ENCODE peak calls at places on chromosomes 11 and 22, in four cellular contexts. K is A549, M is HepG2, C is K562. D is an unnamed sample.

GRCh38 chr11:75557649-75558494 is 4.2 kb upstream of the SERPINH1 start:
- DNase-seq in M (no peak), K (no peak), C (no peak), D (no peak)

GRCh38 chr11:34169664-34170063 is 64.2 kb downstream of the NAT10 start:
- DNase-seq in K (no peak), M (no peak), C (no peak), D (no peak)

GRCh38 chr11:114200351-114200750 is 95.8 kb upstream of the NNMT start:
- DNase-seq in K (no peak), M (no peak), C (no peak), D (no peak)

GRCh38 chr11:12525466-12526055 is 148.2 kb downstream of the PARVA start:
- DNase-seq in C (no peak), M (no peak), K (no peak), D (no peak)

GRCh38 chr22:24391836-24392217 is 35.6 kb upstream of the ADORA2A start:
- DNase-seq in K (no peak), C (no peak), M (no peak), D (no peak)

GRCh38 chr11:67436459-67437081 is 912 bp downstream of the PTPRCAP start:
- DNase-seq in C (peak; percentile 56), K (no peak), M (no peak), D (peak; percentile 75)

GRCh38 chr22:46421272-46421671 is 85.8 kb downstream of the TRMU start:
- DNase-seq in K (no peak), M (no peak), C (no peak), D (no peak)

GRCh38 chr11:112278803-112279202 is 18.1 kb upstream of the PLET1 start:
- DNase-seq in C (no peak), M (no peak), K (no peak), D (no peak)

GRCh38 chr11:78349114-78349513 is 68.5 kb downstream of the GAB2 start:
- DNase-seq in C (no peak), K (no peak), M (no peak), D (no peak)
- TF ChIP-seq NR3C1 in C (no peak), K (no peak), M (no peak), D (no peak)

GRCh38 chr11:17413414-17414316 is 25.2 kb upstream of the KCNJ11 start:
- DNase-seq in M (peak; percentile 44), K (no peak), C (no peak), D (no peak)
- TF ChIP-seq NR3C1 in M (no peak), K (no peak), C (no peak), D (no peak)

DNA sequence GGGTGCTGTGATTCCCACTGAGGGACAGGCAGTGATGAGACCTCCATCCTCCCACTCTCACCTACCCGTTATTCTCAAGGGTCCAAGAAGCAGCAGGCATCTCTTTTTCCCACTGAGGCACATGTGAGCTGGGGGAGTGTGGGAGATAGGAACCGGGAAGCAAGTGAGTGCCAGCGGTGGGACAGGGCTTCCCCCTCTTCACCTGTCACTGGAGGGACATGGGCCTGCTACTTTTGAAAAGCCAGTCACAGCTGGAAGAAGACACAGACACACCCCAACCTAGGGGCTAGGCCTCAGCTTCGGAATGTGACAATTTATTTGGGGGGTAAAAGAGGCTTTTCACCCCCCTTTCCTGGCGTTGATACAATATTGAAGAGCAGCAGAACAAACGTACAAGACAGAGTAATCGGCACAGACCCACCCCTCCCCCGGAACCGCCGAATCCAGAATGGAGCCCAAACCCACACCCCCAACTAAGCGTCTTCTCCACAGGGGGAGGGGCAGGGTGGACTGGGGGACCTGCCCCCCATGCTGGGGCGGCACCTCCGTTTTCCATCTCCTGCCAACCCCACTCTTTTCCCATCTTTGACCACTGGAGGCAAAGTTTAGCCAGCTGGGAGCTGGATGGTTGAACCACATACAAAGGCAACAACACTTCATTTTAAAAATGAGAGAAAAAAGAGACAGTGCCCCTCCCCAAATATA is 10.7 kb downstream of the CBX6 start:
- DNase-seq in K (no peak), M (no peak), C (peak; percentile 46), D (no peak)
- TF ChIP-seq NR3C1 in K (no peak), M (no peak), C (no peak), D (no peak)

DNA sequence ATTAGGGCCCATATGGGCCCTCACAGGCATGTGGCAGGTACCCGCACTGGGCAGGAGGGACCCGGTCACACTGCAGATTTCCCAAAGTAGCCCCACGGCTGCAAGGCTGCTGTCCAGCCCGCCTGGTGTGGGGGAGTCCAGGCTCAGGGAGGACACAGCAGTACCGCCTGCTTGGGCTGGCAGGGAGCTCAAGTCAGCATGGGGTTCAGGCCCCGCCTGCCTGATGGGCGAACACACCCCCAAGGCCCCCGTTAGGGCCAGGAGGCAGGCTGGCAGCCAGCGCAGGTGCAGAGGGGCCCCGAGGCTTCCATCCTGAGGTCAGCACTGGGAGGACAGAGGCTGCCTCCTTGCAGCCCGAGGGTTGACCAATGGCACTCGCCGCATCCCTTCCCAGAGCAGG is 5.5 kb downstream of the ZDHHC8 start:
- DNase-seq in K (no peak), M (no peak), C (no peak), D (no peak)
- TF ChIP-seq NR3C1 in K (no peak), M (no peak), C (no peak), D (no peak)

GRCh38 chr11:125193158-125193557 is 28.6 kb downstream of the PKNOX2 start:
- DNase-seq in C (no peak), M (no peak), K (no peak), D (no peak)

GRCh38 chr11:125188021-125188420 is 23.5 kb downstream of the PKNOX2 start:
- DNase-seq in K (no peak), M (no peak), C (no peak), D (no peak)

GRCh38 chr11:125192717-125193116 is 28.2 kb downstream of the PKNOX2 start:
- DNase-seq in C (no peak), M (no peak), K (no peak), D (no peak)

GRCh38 chr11:125190549-125190948 is 26.0 kb downstream of the PKNOX2 start:
- DNase-seq in M (no peak), K (no peak), C (no peak), D (no peak)

GRCh38 chr11:125192194-125192593 is 27.6 kb downstream of the PKNOX2 start:
- DNase-seq in M (no peak), C (no peak), K (no peak), D (no peak)
- TF ChIP-seq NR3C1 in M (no peak), C (no peak), K (no peak), D (no peak)

GRCh38 chr11:27398413-27398780 is 35.4 kb upstream of the CCDC34 start:
- DNase-seq in C (no peak), K (no peak), M (no peak), D (no peak)

GRCh38 chr11:27396259-27396839 is 33.3 kb upstream of the CCDC34 start:
- DNase-seq in C (no peak), K (no peak), M (peak; percentile 69), D (no peak)

GRCh38 chr11:27392715-27393114 is 29.7 kb upstream of the CCDC34 start:
- DNase-seq in C (peak; percentile 28), M (peak; percentile 66), K (no peak), D (no peak)

GRCh38 chr11:27397619-27398412 is 34.8 kb upstream of the CCDC34 start:
- DNase-seq in K (no peak), C (no peak), M (no peak), D (no peak)

GRCh38 chr11:27395556-27396258 is 32.7 kb upstream of the CCDC34 start:
- DNase-seq in K (peak; percentile 40), M (peak; percentile 95), C (no peak), D (no peak)
- TF ChIP-seq NR3C1 in K (no peak), M (no peak), C (no peak), D (no peak)

GRCh38 chr11:60946601-60947265 is 5.2 kb downstream of the SLC15A3 start:
- DNase-seq in C (no peak), M (no peak), K (no peak), D (no peak)

GRCh38 chr11:60942207-60942606 is 9.8 kb downstream of the SLC15A3 start:
- DNase-seq in K (no peak), C (no peak), M (no peak), D (no peak)

GRCh38 chr11:60945295-60945667 is 6.7 kb downstream of the SLC15A3 start:
- DNase-seq in M (no peak), K (no peak), C (no peak), D (no peak)

GRCh38 chr11:60942970-60943565 is 8.9 kb downstream of the SLC15A3 start:
- DNase-seq in M (no peak), C (no peak), K (no peak), D (no peak)

GRCh38 chr11:60944504-60945294 is 7.3 kb downstream of the SLC15A3 start:
- DNase-seq in M (no peak), C (peak; percentile 55), K (peak; percentile 25), D (no peak)
- TF ChIP-seq NR3C1 in M (no peak), C (no peak), K (no peak), D (no peak)